ENCODE peak calls at places on chromosomes 4 and X, in five cellular contexts. Z is AG04450, E is cardiac fibroblast, P is endothelial cell, O is GM12864. Y is an unnamed sample.
A peak's percentile ranks its signal among the peaks of the same experiment; 100 is the strongest.

GRCh38 chrX:43845776-43846175 is 36.5 kb downstream of the MAOB start:
- DNase-seq in Z (no peak), E (no peak), P (no peak), O (no peak), Y (no peak)

GRCh38 chrX:119729408-119730201 is 28.8 kb upstream of the SOWAHD start:
- DNase-seq in Z (peak; percentile 24), E (peak; percentile 83), P (peak; percentile 49), O (no peak), Y (peak; percentile 52)

GRCh38 chr4:57280481-57280880 is 170.3 kb upstream of the IGFBP7 start:
- DNase-seq in Z (no peak), E (no peak), P (no peak), O (no peak), Y (no peak)

GRCh38 chrX:56728752-56729151 is 291 bp upstream of the NBDY start:
- DNase-seq in Z (no peak), E (peak; percentile 28), P (no peak), O (no peak), Y (no peak)

GRCh38 chrX:129649268-129650182 is 5.2 kb downstream of the APLN start:
- DNase-seq in Z (no peak), E (peak; percentile 28), P (no peak), O (no peak), Y (no peak)

GRCh38 chr4:8472166-8472688 is 31.6 kb downstream of the TRMT44 start:
- DNase-seq in Z (no peak), E (no peak), P (no peak), O (no peak), Y (no peak)

GRCh38 chr4:44629280-44629866 is 22.1 kb downstream of the YIPF7 start:
- DNase-seq in Z (peak; percentile 1), E (peak; percentile 71), P (peak; percentile 61), O (peak; percentile 7), Y (peak; percentile 5)

GRCh38 chrX:46311581-46312120 is 233.6 kb downstream of the ZNF674 start:
- DNase-seq in Z (no peak), E (no peak), P (no peak), O (no peak), Y (no peak)

GRCh38 chrX:106894978-106895452 is 8.1 kb downstream of the RIPPLY1 start:
- DNase-seq in Z (peak; percentile 29), E (peak; percentile 79), P (no peak), O (no peak), Y (peak; percentile 20)

GRCh38 chr4:2932951-2933565 is 30.1 kb downstream of the NOP14 start:
- DNase-seq in Z (no peak), E (no peak), P (no peak), O (no peak), Y (no peak)

GRCh38 chrX:259692-260355 is 21.4 kb upstream of the PLCXD1 start:
- DNase-seq in Z (no peak), E (no peak), P (no peak), O (no peak), Y (no peak)

GRCh38 chrX:106023947-106024346 is 14.6 kb downstream of the SERPINA7 start:
- DNase-seq in Z (no peak), E (no peak), P (no peak), O (no peak), Y (no peak)

GRCh38 chr4:98283219-98284199 is 22.3 kb downstream of the RAP1GDS1 start:
- DNase-seq in Z (no peak), E (peak; percentile 49), P (no peak), O (no peak), Y (no peak)

GRCh38 chr4:185351691-185352090 is 44.0 kb downstream of the LRP2BP start:
- DNase-seq in Z (no peak), E (no peak), P (no peak), O (no peak), Y (no peak)

GRCh38 chrX:45747905-45748304 is 547.2 kb upstream of the DIPK2B start:
- DNase-seq in Z (no peak), E (peak; percentile 25), P (no peak), O (no peak), Y (no peak)

GRCh38 chr4:183763990-183764754 is 105.1 kb downstream of the TRAPPC11 start:
- DNase-seq in Z (no peak), E (no peak), P (no peak), O (no peak), Y (no peak)

GRCh38 chr4:184422378-184422777 is 52.0 kb downstream of the IRF2 start:
- DNase-seq in Z (no peak), E (no peak), P (no peak), O (no peak), Y (no peak)

GRCh38 chr4:173001571-173001970 is 167.0 kb upstream of the GALNT7 start:
- DNase-seq in Z (no peak), E (peak; percentile 88), P (no peak), O (no peak), Y (no peak)

GRCh38 chr4:39323836-39324235 is 42.3 kb downstream of the RFC1 start:
- DNase-seq in Z (no peak), E (no peak), P (no peak), O (no peak), Y (no peak)

GRCh38 chr4:8342651-8343050 is 73.1 kb downstream of the HTRA3 start:
- DNase-seq in Z (no peak), E (no peak), P (peak; percentile 47), O (no peak), Y (no peak)

GRCh38 chr4:53555111-53555510 is 36.2 kb downstream of the LNX1 start:
- DNase-seq in Z (no peak), E (no peak), P (no peak), O (no peak), Y (no peak)

GRCh38 chr4:39976945-39977488 is 694 bp downstream of the PDS5A start:
- DNase-seq in Z (no peak), E (no peak), P (peak; percentile 50), O (no peak), Y (no peak)

GRCh38 chrX:2608638-2609430 is 82.3 kb upstream of the CD99 start:
- DNase-seq in Z (peak; percentile 54), E (peak; percentile 77), P (peak; percentile 72), O (peak; percentile 72), Y (peak; percentile 29)

GRCh38 chr4:121863787-121864186 is 6.5 kb downstream of the BBS7 start:
- DNase-seq in Z (no peak), E (no peak), P (no peak), O (no peak), Y (no peak)

GRCh38 chrX:72108666-72109065 is 23.0 kb downstream of the RTL5 start:
- DNase-seq in Z (no peak), E (no peak), P (no peak), O (no peak), Y (no peak)

GRCh38 chr4:121656269-121656641 is 40.5 kb downstream of the ANXA5 start:
- DNase-seq in Z (peak; percentile 37), E (peak; percentile 86), P (peak; percentile 51), O (peak; percentile 49), Y (peak; percentile 54)

GRCh38 chr4:15779336-15779735 is 1.2 kb downstream of the CD38 start:
- DNase-seq in Z (no peak), E (peak; percentile 75), P (peak; percentile 30), O (no peak), Y (no peak)

GRCh38 chrX:132413459-132413858 is 75.4 kb downstream of the MBNL3 start:
- DNase-seq in Z (no peak), E (no peak), P (peak; percentile 13), O (no peak), Y (no peak)

GRCh38 chrX:80812176-80812575 is 2.5 kb upstream of the BRWD3 start:
- DNase-seq in Z (no peak), E (peak; percentile 33), P (peak; percentile 38), O (no peak), Y (no peak)

GRCh38 chr4:337932-338758 is 531 bp downstream of the ZNF141 start:
- DNase-seq in Z (no peak), E (peak; percentile 37), P (peak; percentile 52), O (no peak), Y (no peak)

GRCh38 chr4:336893-337142 is 796 bp upstream of the ZNF141 start:
- DNase-seq in Z (no peak), E (no peak), P (peak; percentile 41), O (no peak), Y (no peak)

GRCh38 chr4:337143-337931 is at the start of gene ZNF141:
- DNase-seq in Z (peak; percentile 94), E (peak; percentile 98), P (peak; percentile 89), O (peak; percentile 96), Y (peak; percentile 95)

GRCh38 chr4:338759-339097 is 1.1 kb downstream of the ZNF141 start:
- DNase-seq in Z (no peak), E (peak; percentile 5), P (peak; percentile 7), O (no peak), Y (no peak)

DNA sequence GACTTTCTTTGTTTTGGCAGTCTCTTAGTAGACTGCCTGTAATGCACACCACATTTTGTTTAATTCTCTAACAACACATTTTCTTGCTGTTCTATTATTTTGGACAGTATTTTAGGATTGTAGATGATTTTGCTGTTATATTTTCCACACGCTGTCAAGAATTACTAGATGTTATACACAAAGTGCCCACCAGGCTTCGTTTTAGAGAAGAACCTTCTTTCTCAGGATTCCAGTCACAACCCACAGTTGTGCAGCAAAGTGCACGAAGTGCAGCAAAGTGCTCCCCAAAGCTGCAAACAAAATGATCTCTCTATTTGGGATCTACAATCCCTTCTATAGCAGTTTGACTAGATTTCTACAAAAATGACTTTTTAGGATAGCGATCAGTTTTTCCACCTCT is 2.4 kb downstream of the ZNF141 start:
- DNase-seq in Z (no peak), E (peak; percentile 6), P (no peak), O (no peak), Y (no peak)
- TF ChIP-seq CTCF in Z (peak; percentile 14), E (no peak), P (peak; percentile 73), O (no peak), Y (no peak)

GRCh38 chrX:87873988-87874500 is 356.4 kb downstream of the KLHL4 start:
- DNase-seq in Z (no peak), E (no peak), P (no peak), O (no peak), Y (no peak)

GRCh38 chrX:87878926-87879325 is 361.3 kb downstream of the KLHL4 start:
- DNase-seq in Z (no peak), E (no peak), P (no peak), O (no peak), Y (no peak)

GRCh38 chrX:87873347-87873941 is 355.8 kb downstream of the KLHL4 start:
- DNase-seq in Z (no peak), E (no peak), P (no peak), O (no peak), Y (no peak)
- TF ChIP-seq CTCF in Z (no peak), E (no peak), P (no peak), O (no peak), Y (no peak)

GRCh38 chr4:5558502-5558901 is 149.9 kb downstream of the EVC2 start:
- DNase-seq in Z (no peak), E (no peak), P (no peak), O (no peak), Y (no peak)

GRCh38 chr4:5553801-5554200 is 154.6 kb downstream of the EVC2 start:
- DNase-seq in Z (no peak), E (no peak), P (no peak), O (no peak), Y (no peak)

DNA sequence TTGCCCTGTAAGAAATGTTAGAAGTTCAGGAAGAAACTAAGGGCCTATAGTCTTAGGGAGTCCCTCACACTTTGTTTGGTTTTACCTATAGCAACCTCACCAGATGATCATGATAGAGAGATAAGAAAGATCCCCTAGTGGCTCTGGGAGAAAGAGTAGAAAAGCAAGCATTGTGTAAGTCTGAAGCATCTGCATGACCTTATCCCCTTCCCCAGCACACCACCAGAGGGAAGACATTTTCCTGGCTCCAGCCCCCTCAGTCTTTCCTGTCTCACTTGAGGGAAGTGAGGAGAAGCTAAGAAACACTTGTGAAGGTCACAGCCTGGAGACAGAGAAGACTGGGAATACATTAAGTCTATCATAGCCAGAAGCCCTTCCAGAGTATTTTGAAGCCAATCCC is 154.0 kb downstream of the EVC2 start:
- DNase-seq in Z (no peak), E (no peak), P (no peak), O (no peak), Y (no peak)
- TF ChIP-seq CTCF in Z (no peak), E (no peak), P (no peak), O (no peak), Y (no peak)

GRCh38 chr4:128782076-128782715 is 27.3 kb upstream of the JADE1 start:
- DNase-seq in Z (no peak), E (peak; percentile 10), P (no peak), O (no peak), Y (no peak)
- TF ChIP-seq CTCF in Z (no peak), E (no peak), P (no peak), O (peak; percentile 41), Y (no peak)

Y was measured in AG09309.